ENCODE peak calls at places on chromosomes 1 and 21, in seven cellular contexts. One of them, this sample, is unnamed. For H3K9me3, the result is how much of the 10 kb centered on the place peaks cover.

GRCh38 chr1:41495171-41495948 is 10.9 kb upstream of the EDN2 start:
- DNase-seq in esophagus squamous epithelium: no peak
- DNase-seq in SK-N-SH: no peak
- DNase-seq in kidney: peak
- DNase-seq in HCT116: no peak
- DNase-seq in left ventricle myocardium inferior: peak
- DNase-seq in testis: peak
- DNase-seq in this sample: no peak

GRCh38 chr1:156706647-156707008 is 1.2 kb upstream of the CRABP2 start:
- DNase-seq in esophagus squamous epithelium: no peak
- DNase-seq in SK-N-SH: no peak
- DNase-seq in kidney: peak
- DNase-seq in HCT116: no peak
- DNase-seq in left ventricle myocardium inferior: peak
- DNase-seq in testis: peak
- DNase-seq in this sample: peak

GRCh38 chr21:44778094-44778493 is 23.5 kb downstream of the UBE2G2 start:
- DNase-seq in esophagus squamous epithelium: no peak
- DNase-seq in SK-N-SH: no peak
- DNase-seq in kidney: no peak
- DNase-seq in HCT116: peak
- DNase-seq in left ventricle myocardium inferior: no peak
- DNase-seq in testis: no peak
- DNase-seq in this sample: no peak

GRCh38 chr1:77834771-77835334 is 53.6 kb upstream of the NEXN start:
- DNase-seq in esophagus squamous epithelium: no peak
- DNase-seq in SK-N-SH: no peak
- DNase-seq in kidney: no peak
- DNase-seq in HCT116: no peak
- DNase-seq in left ventricle myocardium inferior: no peak
- DNase-seq in testis: no peak
- DNase-seq in this sample: no peak

GRCh38 chr1:186564558-186564957 is 103.6 kb upstream of the PDC start:
- DNase-seq in esophagus squamous epithelium: no peak
- DNase-seq in SK-N-SH: no peak
- DNase-seq in kidney: no peak
- DNase-seq in HCT116: no peak
- DNase-seq in left ventricle myocardium inferior: no peak
- DNase-seq in testis: no peak
- DNase-seq in this sample: no peak

GRCh38 chr1:203777596-203777995 is 12.6 kb downstream of the LAX1 start:
- DNase-seq in esophagus squamous epithelium: no peak
- DNase-seq in SK-N-SH: no peak
- DNase-seq in kidney: no peak
- DNase-seq in HCT116: no peak
- DNase-seq in left ventricle myocardium inferior: no peak
- DNase-seq in testis: no peak
- DNase-seq in this sample: no peak

GRCh38 chr1:36525166-36525565 is 42.5 kb upstream of the CSF3R start:
- DNase-seq in esophagus squamous epithelium: no peak
- DNase-seq in SK-N-SH: no peak
- DNase-seq in kidney: no peak
- DNase-seq in HCT116: no peak
- DNase-seq in left ventricle myocardium inferior: no peak
- DNase-seq in testis: peak
- DNase-seq in this sample: peak

GRCh38 chr1:207565546-207566468 is 69.8 kb downstream of the CR1 start:
- DNase-seq in esophagus squamous epithelium: no peak
- DNase-seq in SK-N-SH: no peak
- DNase-seq in kidney: no peak
- DNase-seq in HCT116: peak
- DNase-seq in left ventricle myocardium inferior: no peak
- DNase-seq in testis: peak
- DNase-seq in this sample: no peak

GRCh38 chr1:181383695-181384094 is 99.6 kb upstream of the CACNA1E start:
- DNase-seq in esophagus squamous epithelium: no peak
- DNase-seq in SK-N-SH: no peak
- DNase-seq in kidney: no peak
- DNase-seq in HCT116: no peak
- DNase-seq in left ventricle myocardium inferior: no peak
- DNase-seq in testis: no peak
- DNase-seq in this sample: no peak

GRCh38 chr1:149844096-149844495 is 55.3 kb upstream of the BOLA1 start:
- DNase-seq in esophagus squamous epithelium: no peak
- DNase-seq in SK-N-SH: no peak
- DNase-seq in kidney: no peak
- DNase-seq in HCT116: no peak
- DNase-seq in left ventricle myocardium inferior: no peak
- DNase-seq in testis: no peak
- DNase-seq in this sample: peak

GRCh38 chr1:159088050-159088449 is 11.5 kb upstream of the AIM2 start:
- DNase-seq in esophagus squamous epithelium: no peak
- DNase-seq in SK-N-SH: no peak
- DNase-seq in kidney: no peak
- DNase-seq in HCT116: no peak
- DNase-seq in left ventricle myocardium inferior: no peak
- DNase-seq in testis: no peak
- DNase-seq in this sample: no peak

GRCh38 chr21:14916676-14917141 is 148.1 kb downstream of the NRIP1 start:
- DNase-seq in esophagus squamous epithelium: no peak
- DNase-seq in SK-N-SH: no peak
- DNase-seq in kidney: no peak
- DNase-seq in HCT116: no peak
- DNase-seq in left ventricle myocardium inferior: no peak
- DNase-seq in testis: no peak
- DNase-seq in this sample: no peak

GRCh38 chr1:15756143-15757015 is 2.2 kb upstream of the FBLIM1 start:
- DNase-seq in esophagus squamous epithelium: no peak
- DNase-seq in SK-N-SH: no peak
- DNase-seq in kidney: no peak
- DNase-seq in HCT116: no peak
- DNase-seq in left ventricle myocardium inferior: no peak
- DNase-seq in testis: peak
- DNase-seq in this sample: peak

GRCh38 chr21:27475363-27475955 is 508.6 kb upstream of the ADAMTS5 start:
- DNase-seq in esophagus squamous epithelium: no peak
- DNase-seq in SK-N-SH: no peak
- DNase-seq in kidney: no peak
- DNase-seq in HCT116: no peak
- DNase-seq in left ventricle myocardium inferior: no peak
- DNase-seq in testis: no peak
- DNase-seq in this sample: no peak

GRCh38 chr21:27480841-27481261 is 514.0 kb upstream of the ADAMTS5 start:
- DNase-seq in esophagus squamous epithelium: no peak
- DNase-seq in SK-N-SH: no peak
- DNase-seq in kidney: no peak
- DNase-seq in HCT116: no peak
- DNase-seq in left ventricle myocardium inferior: no peak
- DNase-seq in testis: no peak
- DNase-seq in this sample: no peak

GRCh38 chr21:27477321-27477720 is 510.4 kb upstream of the ADAMTS5 start:
- DNase-seq in esophagus squamous epithelium: no peak
- DNase-seq in SK-N-SH: no peak
- DNase-seq in kidney: no peak
- DNase-seq in HCT116: no peak
- DNase-seq in left ventricle myocardium inferior: no peak
- DNase-seq in testis: no peak
- DNase-seq in this sample: no peak

GRCh38 chr21:27476696-27477095 is 509.8 kb upstream of the ADAMTS5 start:
- DNase-seq in esophagus squamous epithelium: no peak
- DNase-seq in SK-N-SH: peak
- DNase-seq in kidney: no peak
- DNase-seq in HCT116: no peak
- DNase-seq in left ventricle myocardium inferior: no peak
- DNase-seq in testis: peak
- DNase-seq in this sample: no peak
- TF ChIP-seq CTCF in esophagus squamous epithelium: peak
- TF ChIP-seq CTCF in SK-N-SH: peak
- TF ChIP-seq CTCF in kidney: peak
- TF ChIP-seq CTCF in HCT116: no peak
- TF ChIP-seq CTCF in left ventricle myocardium inferior: peak
- TF ChIP-seq CTCF in testis: peak
- TF ChIP-seq CTCF in this sample: peak

GRCh38 chr1:247855911-247856310 is 1.1 kb upstream of the TRIM58 start:
- DNase-seq in esophagus squamous epithelium: no peak
- DNase-seq in SK-N-SH: no peak
- DNase-seq in kidney: no peak
- DNase-seq in HCT116: no peak
- DNase-seq in left ventricle myocardium inferior: no peak
- DNase-seq in testis: no peak
- DNase-seq in this sample: no peak
- H3K9me3 ChIP-seq in esophagus squamous epithelium: under half
- H3K9me3 ChIP-seq in SK-N-SH: under half
- H3K9me3 ChIP-seq in kidney: under half
- H3K9me3 ChIP-seq in HCT116: under half
- H3K9me3 ChIP-seq in left ventricle myocardium inferior: under half
- H3K9me3 ChIP-seq in testis: under half
- H3K9me3 ChIP-seq in this sample: under half

GRCh38 chr1:246608616-246609376 is 42.5 kb downstream of the CNST start:
- DNase-seq in esophagus squamous epithelium: peak
- DNase-seq in SK-N-SH: peak
- DNase-seq in kidney: peak
- DNase-seq in HCT116: peak
- DNase-seq in left ventricle myocardium inferior: peak
- DNase-seq in testis: peak
- DNase-seq in this sample: no peak
- TF ChIP-seq CTCF in esophagus squamous epithelium: peak
- TF ChIP-seq CTCF in SK-N-SH: peak
- TF ChIP-seq CTCF in kidney: no peak
- TF ChIP-seq CTCF in HCT116: no peak
- TF ChIP-seq CTCF in left ventricle myocardium inferior: peak
- TF ChIP-seq CTCF in testis: no peak
- TF ChIP-seq CTCF in this sample: peak

GRCh38 chr1:247948558-247948957 is at the start of gene OR2L8:
- DNase-seq in esophagus squamous epithelium: no peak
- DNase-seq in SK-N-SH: no peak
- DNase-seq in kidney: no peak
- DNase-seq in HCT116: no peak
- DNase-seq in left ventricle myocardium inferior: no peak
- DNase-seq in testis: no peak
- DNase-seq in this sample: no peak

DNA sequence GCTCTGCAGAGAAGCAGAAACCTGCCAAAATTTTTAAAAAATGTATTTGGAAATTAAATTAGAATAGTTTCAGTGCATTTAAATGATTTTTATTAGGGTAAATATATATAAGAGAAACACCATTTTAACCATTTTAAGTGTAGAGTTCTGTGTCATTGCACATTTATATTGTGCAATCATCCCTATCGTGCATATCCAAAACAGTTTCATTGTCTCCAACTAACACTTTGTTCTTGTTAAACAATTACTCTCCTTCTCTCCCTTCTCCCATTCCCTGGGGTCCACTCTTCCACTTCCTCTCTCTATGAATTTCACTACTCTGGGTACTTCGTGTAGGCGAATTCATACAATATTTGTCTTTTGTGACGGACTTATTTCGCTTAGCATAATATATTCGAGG is 6.0 kb upstream of the OR2L8 start:
- DNase-seq in esophagus squamous epithelium: no peak
- DNase-seq in SK-N-SH: no peak
- DNase-seq in kidney: no peak
- DNase-seq in HCT116: no peak
- DNase-seq in left ventricle myocardium inferior: no peak
- DNase-seq in testis: no peak
- DNase-seq in this sample: no peak
- H3K9me3 ChIP-seq in esophagus squamous epithelium: under half
- H3K9me3 ChIP-seq in SK-N-SH: under half
- H3K9me3 ChIP-seq in kidney: under half
- H3K9me3 ChIP-seq in HCT116: under half
- H3K9me3 ChIP-seq in left ventricle myocardium inferior: under half
- H3K9me3 ChIP-seq in testis: under half
- H3K9me3 ChIP-seq in this sample: under half